ENCODE peak calls at places on chromosome 22, in six cellular contexts. S is A172; C is GM23248; K is activated naive CD4-positive, alpha-beta T cell; O is GM06990; V is naive thymus-derived CD8-positive, alpha-beta T cell. X is an unnamed sample.

GRCh38 chr22:36177160-36177559 is 16.6 kb upstream of the APOL3 start:
- DNase-seq in S (no peak), C (no peak), K (no peak), O (no peak), V (no peak), X (no peak)

GRCh38 chr22:18023509-18024275 is 669 bp downstream of the MICAL3 start:
- DNase-seq in S (peak), C (peak), K (no peak), O (peak), V (peak), X (peak)

GRCh38 chr22:39530692-39531331 is 1.7 kb downstream of the RPS19BP1 start:
- DNase-seq in S (no peak), C (peak), K (no peak), O (no peak), V (peak), X (peak)

GRCh38 chr22:40329021-40329456 is 17.3 kb upstream of the ADSL start:
- DNase-seq in S (no peak), C (no peak), K (no peak), O (no peak), V (no peak), X (no peak)

GRCh38 chr22:19505735-19506126 is 18.5 kb downstream of the CLDN5 start:
- DNase-seq in S (no peak), C (no peak), K (no peak), O (no peak), V (no peak), X (no peak)

GRCh38 chr22:39748877-39749276 is 144.7 kb downstream of the ENTHD1 start:
- DNase-seq in S (peak), C (peak), K (no peak), O (peak), V (no peak), X (peak)

GRCh38 chr22:36356708-36357694 is 30.8 kb downstream of the MYH9 start:
- DNase-seq in S (no peak), C (no peak), K (no peak), O (no peak), V (peak), X (no peak)

GRCh38 chr22:24181996-24182560 is 791 bp downstream of the SUSD2 start:
- DNase-seq in S (no peak), C (no peak), K (no peak), O (no peak), V (no peak), X (no peak)

GRCh38 chr22:26672060-26672471 is 14.7 kb downstream of the MIAT start:
- DNase-seq in S (no peak), C (no peak), K (no peak), O (no peak), V (no peak), X (no peak)

GRCh38 chr22:20420157-20420842 is 17.3 kb downstream of the SCARF2 start:
- DNase-seq in S (no peak), C (no peak), K (no peak), O (no peak), V (no peak), X (no peak)

GRCh38 chr22:41367680-41368542 is 13.8 kb upstream of the TEF start:
- DNase-seq in S (no peak), C (peak), K (no peak), O (no peak), V (no peak), X (peak)

GRCh38 chr22:28408702-28409101 is 270.9 kb downstream of the TTC28 start:
- DNase-seq in S (no peak), C (no peak), K (no peak), O (no peak), V (no peak), X (no peak)

X was measured in fibroblast of the aortic adventitia.